ENCODE peak calls at places on chromosome 20, in eight cellular contexts. G is fibroblast of the aortic adventitia, W is endothelial cell, P is neural crest cell, E is upper lobe of right lung, O is fibroblast of mammary gland, X is mucosa of descending colon, R is choroid plexus epithelial cell. I is an unnamed sample.

GRCh38 chr20:48339147-48339985 is 488.4 kb downstream of the PREX1 start:
- DNase-seq in R (peak), E (no peak), G (peak), P (no peak), O (peak), X (no peak), W (no peak), I (no peak)

GRCh38 chr20:17507032-17507431 is 24.1 kb downstream of the BFSP1 start:
- DNase-seq in O (no peak), R (no peak), E (no peak), P (no peak), G (no peak), W (no peak), X (no peak), I (no peak)

GRCh38 chr20:61965606-61966491 is 99.8 kb downstream of the TAF4 start:
- DNase-seq in O (no peak), P (no peak), W (no peak), G (no peak), R (no peak), E (no peak), X (no peak), I (no peak)

GRCh38 chr20:36153754-36154695 is 515 bp upstream of the EPB41L1 start:
- DNase-seq in R (peak), G (peak), O (peak), X (peak), P (peak), W (peak), E (peak), I (no peak)

GRCh38 chr20:38640486-38640885 is 38.9 kb downstream of the ARHGAP40 start:
- DNase-seq in W (no peak), X (no peak), E (no peak), G (no peak), O (no peak), P (peak), R (no peak), I (no peak)

GRCh38 chr20:63122626-63123025 is 93.3 kb downstream of the YTHDF1 start:
- DNase-seq in P (no peak), W (no peak), O (no peak), E (no peak), X (no peak), G (no peak), R (no peak), I (no peak)

GRCh38 chr20:49951160-49951559 is 15.0 kb downstream of the RNF114 start:
- DNase-seq in P (no peak), W (no peak), R (peak), G (peak), E (no peak), O (peak), X (no peak), I (no peak)

GRCh38 chr20:8589956-8590355 is 457.9 kb downstream of the PLCB1 start:
- DNase-seq in O (peak), G (peak), P (no peak), E (no peak), W (no peak), R (no peak), X (no peak), I (no peak)

GRCh38 chr20:31606928-31607639 is 2.0 kb downstream of the ID1 start:
- DNase-seq in X (peak), O (peak), R (peak), G (peak), P (no peak), W (no peak), E (peak), I (no peak)

GRCh38 chr20:33576432-33576883 is 85.7 kb upstream of the C20orf144 start:
- DNase-seq in X (no peak), O (no peak), G (peak), R (peak), E (no peak), P (no peak), W (no peak), I (no peak)

GRCh38 chr20:50980851-50981713 is 22.5 kb downstream of the MOCS3 start:
- DNase-seq in G (peak), W (peak), R (peak), O (peak), X (peak), P (peak), E (no peak), I (no peak)

GRCh38 chr20:36279776-36280175 is 26.4 kb upstream of the DLGAP4 start:
- DNase-seq in X (no peak), R (no peak), E (peak), P (no peak), O (no peak), W (no peak), G (no peak), I (no peak)

GRCh38 chr20:48644286-48644828 is 183.4 kb downstream of the PREX1 start:
- DNase-seq in O (no peak), G (no peak), W (no peak), X (no peak), E (no peak), P (no peak), R (no peak), I (no peak)

GRCh38 chr20:13922241-13922640 is 68.2 kb downstream of the SEL1L2 start:
- DNase-seq in P (no peak), R (no peak), G (no peak), W (no peak), E (no peak), X (no peak), O (peak), I (no peak)

GRCh38 chr20:3115190-3116107 is 30.9 kb upstream of the AVP start:
- DNase-seq in G (peak), W (peak), P (peak), X (no peak), E (no peak), O (peak), R (peak), I (peak)

GRCh38 chr20:57264908-57265648 is 1.4 kb downstream of the BMP7 start:
- DNase-seq in O (no peak), W (peak), X (no peak), E (no peak), G (no peak), R (no peak), P (no peak), I (no peak)

GRCh38 chr20:1664911-1665310 is 7.3 kb upstream of the SIRPG start:
- DNase-seq in G (no peak), X (no peak), E (no peak), P (no peak), O (no peak), W (no peak), R (no peak), I (no peak)

GRCh38 chr20:3818155-3819151 is 1.9 kb upstream of the AP5S1 start:
- DNase-seq in E (no peak), P (peak), O (peak), G (peak), W (peak), X (peak), R (peak), I (no peak)

GRCh38 chr20:20230741-20231140 is 137.2 kb upstream of the INSM1 start:
- DNase-seq in E (no peak), W (no peak), O (no peak), G (no peak), P (no peak), R (no peak), X (no peak), I (no peak)

GRCh38 chr20:54570561-54570960 is 95.2 kb downstream of the DOK5 start:
- DNase-seq in O (no peak), X (no peak), P (no peak), E (no peak), W (no peak), G (no peak), R (no peak), I (no peak)

GRCh38 chr20:54573838-54574237 is 98.4 kb downstream of the DOK5 start:
- DNase-seq in P (no peak), W (no peak), G (peak), O (no peak), X (no peak), R (no peak), E (no peak), I (no peak)

GRCh38 chr20:54577637-54578036 is 102.2 kb downstream of the DOK5 start:
- DNase-seq in O (no peak), E (no peak), P (no peak), W (no peak), R (no peak), G (no peak), X (no peak), I (no peak)

DNA sequence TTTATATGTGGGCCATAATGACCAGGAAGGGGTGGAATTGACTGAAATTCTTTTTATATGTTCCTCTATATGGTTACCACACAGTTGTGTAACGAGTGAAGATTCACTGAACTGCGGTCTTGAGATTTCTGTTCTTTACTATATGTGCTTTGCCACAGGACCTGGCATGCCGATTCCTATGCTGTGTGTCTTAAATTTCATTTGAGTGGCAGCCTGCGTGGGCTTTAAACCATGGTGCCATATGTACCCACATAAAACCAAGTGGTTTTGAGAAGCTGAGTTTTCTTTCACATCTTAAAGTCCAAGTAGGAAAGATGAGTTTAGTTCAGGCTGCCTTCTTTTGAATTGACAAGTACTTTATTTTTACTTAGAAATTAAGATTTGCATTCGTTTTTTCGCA is 101.1 kb downstream of the DOK5 start:
- DNase-seq in G (no peak), P (no peak), O (no peak), W (no peak), R (no peak), X (no peak), E (no peak), I (no peak)
- TF ChIP-seq CTCF in G (no peak), P (no peak), O (no peak), W (no peak), R (no peak), X (no peak), E (no peak), I (no peak)

DNA sequence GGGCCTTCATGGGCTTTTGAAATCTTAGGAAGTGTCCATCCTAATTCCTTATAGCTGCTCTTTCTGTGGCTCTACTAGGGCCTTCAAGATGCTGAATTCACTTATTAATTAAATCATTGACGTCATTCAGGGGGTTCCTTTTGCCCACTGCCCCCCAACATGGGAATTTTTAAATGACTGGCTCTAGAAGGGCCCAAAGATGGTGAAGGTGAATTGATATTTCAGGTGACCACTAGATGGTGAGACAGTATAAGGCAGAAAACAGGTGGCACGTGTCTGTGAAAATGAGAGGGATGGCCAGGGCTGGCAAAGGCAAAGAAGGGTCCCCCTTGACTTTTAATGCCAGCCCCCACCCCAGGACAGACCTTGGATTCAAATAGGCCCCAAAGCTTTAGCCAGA is 11.8 kb downstream of the GNAS start:
- DNase-seq in O (no peak), G (no peak), X (no peak), E (no peak), P (no peak), R (no peak), W (no peak), I (no peak)
- TF ChIP-seq CTCF in O (peak), G (no peak), X (no peak), E (no peak), P (peak), R (peak), W (no peak), I (no peak)

DNA sequence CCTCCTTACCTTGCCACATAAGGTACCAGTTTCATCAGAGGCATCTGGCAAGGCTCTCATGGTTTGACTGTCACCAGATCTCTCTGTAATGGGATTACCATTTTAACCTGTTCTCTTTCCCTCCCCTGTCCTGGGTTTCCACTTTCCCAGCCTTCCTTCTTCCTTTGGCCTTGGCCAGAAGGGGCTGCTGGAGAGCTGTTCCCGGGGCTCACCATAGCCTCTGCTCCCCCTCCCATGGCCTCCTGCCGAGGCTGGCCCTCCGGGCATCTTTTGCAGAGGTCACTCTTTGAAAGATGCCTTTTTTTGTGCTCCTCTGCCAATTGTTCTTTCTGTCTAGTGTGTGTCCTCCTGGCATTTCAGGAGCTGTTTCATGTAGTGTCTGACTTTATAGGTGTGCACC is 100.7 kb upstream of the SCP2D1 start:
- DNase-seq in W (no peak), P (no peak), X (no peak), O (no peak), E (no peak), R (no peak), G (no peak), I (no peak)
- TF ChIP-seq CTCF in W (no peak), P (no peak), X (no peak), O (no peak), E (no peak), R (peak), G (no peak), I (no peak)

GRCh38 chr20:15378151-15378550 is 1040.7 kb upstream of the FLRT3 start:
- DNase-seq in W (no peak), P (no peak), X (no peak), G (no peak), R (peak), E (no peak), O (no peak), I (no peak)
- TF ChIP-seq CTCF in W (no peak), P (no peak), X (no peak), G (no peak), R (peak), E (no peak), O (peak), I (peak)

DNA sequence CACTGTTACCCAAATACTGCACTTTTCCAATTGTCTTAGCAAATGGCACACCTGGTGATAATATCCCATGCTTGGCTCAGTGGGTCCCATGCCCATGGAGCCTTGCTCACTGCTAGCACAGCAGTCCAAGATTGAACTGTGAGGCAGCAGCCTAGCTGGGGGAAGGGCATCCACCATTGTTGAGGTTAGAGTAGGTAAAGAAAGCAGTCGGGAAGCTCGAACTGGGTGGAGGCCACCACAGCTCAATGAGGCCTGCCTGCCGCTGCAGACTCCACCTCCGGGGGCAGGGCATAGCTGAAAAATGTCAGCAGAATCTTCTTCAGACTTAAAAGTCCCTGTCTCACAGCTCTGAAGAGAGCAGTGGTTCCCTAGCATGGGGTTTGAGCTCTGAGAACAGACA is 9.2 kb upstream of the CST2 start:
- DNase-seq in O (no peak), E (no peak), X (no peak), G (no peak), R (no peak), P (no peak), W (no peak), I (no peak)
- TF ChIP-seq CTCF in O (no peak), E (no peak), X (no peak), G (no peak), R (no peak), P (no peak), W (no peak), I (no peak)

GRCh38 chr20:44848254-44849015 is 37.1 kb upstream of the YWHAB start:
- DNase-seq in X (no peak), O (peak), R (no peak), P (no peak), G (no peak), W (no peak), E (no peak), I (no peak)

GRCh38 chr20:44850272-44850671 is 35.2 kb upstream of the YWHAB start:
- DNase-seq in E (no peak), W (no peak), O (no peak), X (no peak), P (no peak), G (no peak), R (no peak), I (no peak)

GRCh38 chr20:44850883-44851282 is 34.6 kb upstream of the YWHAB start:
- DNase-seq in E (no peak), P (no peak), O (no peak), R (no peak), W (no peak), G (no peak), X (no peak), I (no peak)

GRCh38 chr20:44849712-44850111 is 35.8 kb upstream of the YWHAB start:
- DNase-seq in O (no peak), P (no peak), X (no peak), R (peak), G (no peak), E (no peak), W (no peak), I (no peak)

DNA sequence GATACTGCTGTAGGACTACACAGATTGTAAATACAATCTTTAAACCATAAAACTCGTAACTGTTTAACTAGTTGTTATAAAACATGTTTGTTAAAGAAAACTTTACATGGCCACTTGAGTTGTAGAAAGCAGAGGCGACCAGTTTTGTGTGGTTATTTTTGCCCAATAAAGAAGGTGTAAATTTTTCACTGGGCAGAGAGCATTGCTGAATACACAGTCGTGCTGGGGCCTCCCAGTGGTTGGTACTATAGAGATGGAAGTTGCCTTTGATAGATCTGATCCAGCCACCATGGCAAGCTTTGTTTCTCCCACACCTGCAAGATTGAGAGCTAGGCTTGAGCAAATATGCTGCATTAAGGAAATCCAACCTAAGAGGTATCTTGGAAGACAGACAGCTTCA is 34.0 kb upstream of the YWHAB start:
- DNase-seq in O (no peak), R (no peak), W (no peak), P (no peak), G (no peak), X (peak), E (no peak), I (no peak)
- TF ChIP-seq CTCF in O (no peak), R (no peak), W (no peak), P (no peak), G (no peak), X (no peak), E (no peak), I (no peak)